ENCODE peak calls at places on chromosome 12, in six cellular contexts. One of them, this sample, is unnamed.

GRCh38 chr12:18818584-18818983 is 80.7 kb downstream of the CAPZA3 start:
- DNase-seq in CD4-positive, CD25-positive, alpha-beta regulatory T cell: no peak
- DNase-seq in mucosa of descending colon: no peak
- DNase-seq in heart right ventricle: no peak
- DNase-seq in aorta: no peak
- DNase-seq in cardiac muscle cell: no peak
- DNase-seq in this sample: no peak

GRCh38 chr12:55925870-55926737 is 1.6 kb downstream of the PYM1 start:
- DNase-seq in cardiac muscle cell: no peak
- DNase-seq in CD4-positive, CD25-positive, alpha-beta regulatory T cell: no peak
- DNase-seq in mucosa of descending colon: no peak
- DNase-seq in aorta: no peak
- DNase-seq in heart right ventricle: no peak
- DNase-seq in this sample: no peak

GRCh38 chr12:100503228-100503628 is 29.6 kb downstream of the NR1H4 start:
- DNase-seq in aorta: no peak
- DNase-seq in CD4-positive, CD25-positive, alpha-beta regulatory T cell: no peak
- DNase-seq in mucosa of descending colon: no peak
- DNase-seq in heart right ventricle: no peak
- DNase-seq in cardiac muscle cell: no peak
- DNase-seq in this sample: no peak

GRCh38 chr12:70467908-70468733 is 102.0 kb downstream of the KCNMB4 start:
- DNase-seq in CD4-positive, CD25-positive, alpha-beta regulatory T cell: no peak
- DNase-seq in heart right ventricle: no peak
- DNase-seq in aorta: no peak
- DNase-seq in mucosa of descending colon: peak; percentile 45
- DNase-seq in cardiac muscle cell: no peak
- DNase-seq in this sample: no peak

GRCh38 chr12:20798561-20798960 is 11.9 kb upstream of the SLCO1B3 start:
- DNase-seq in CD4-positive, CD25-positive, alpha-beta regulatory T cell: no peak
- DNase-seq in heart right ventricle: no peak
- DNase-seq in mucosa of descending colon: no peak
- DNase-seq in cardiac muscle cell: peak; percentile 28
- DNase-seq in aorta: no peak
- DNase-seq in this sample: no peak

GRCh38 chr12:107491856-107492255 is 193.7 kb upstream of the PWP1 start:
- DNase-seq in aorta: no peak
- DNase-seq in cardiac muscle cell: no peak
- DNase-seq in heart right ventricle: no peak
- DNase-seq in CD4-positive, CD25-positive, alpha-beta regulatory T cell: no peak
- DNase-seq in mucosa of descending colon: no peak
- DNase-seq in this sample: no peak

GRCh38 chr12:97024393-97024792 is 117.3 kb downstream of the NEDD1 start:
- DNase-seq in mucosa of descending colon: no peak
- DNase-seq in aorta: no peak
- DNase-seq in cardiac muscle cell: no peak
- DNase-seq in CD4-positive, CD25-positive, alpha-beta regulatory T cell: no peak
- DNase-seq in heart right ventricle: no peak
- DNase-seq in this sample: no peak

GRCh38 chr12:10362828-10363664 is 26.8 kb downstream of the KLRK1 start:
- DNase-seq in mucosa of descending colon: no peak
- DNase-seq in CD4-positive, CD25-positive, alpha-beta regulatory T cell: no peak
- DNase-seq in aorta: no peak
- DNase-seq in heart right ventricle: no peak
- DNase-seq in cardiac muscle cell: no peak
- DNase-seq in this sample: peak; percentile 39

GRCh38 chr12:26128180-26128579 is 3.3 kb upstream of the BHLHE41 start:
- DNase-seq in cardiac muscle cell: no peak
- DNase-seq in heart right ventricle: no peak
- DNase-seq in CD4-positive, CD25-positive, alpha-beta regulatory T cell: no peak
- DNase-seq in mucosa of descending colon: no peak
- DNase-seq in aorta: no peak
- DNase-seq in this sample: no peak

GRCh38 chr12:13044002-13044858 is at the start of gene FAM234B:
- DNase-seq in CD4-positive, CD25-positive, alpha-beta regulatory T cell: peak; percentile 58
- DNase-seq in cardiac muscle cell: peak; percentile 81
- DNase-seq in aorta: peak; percentile 90
- DNase-seq in mucosa of descending colon: peak; percentile 81
- DNase-seq in heart right ventricle: peak; percentile 78
- DNase-seq in this sample: peak; percentile 89

GRCh38 chr12:2205961-2206360 is 153.2 kb downstream of the CACNA1C start:
- DNase-seq in aorta: no peak
- DNase-seq in CD4-positive, CD25-positive, alpha-beta regulatory T cell: no peak
- DNase-seq in mucosa of descending colon: no peak
- DNase-seq in cardiac muscle cell: no peak
- DNase-seq in heart right ventricle: no peak
- DNase-seq in this sample: no peak

GRCh38 chr12:116864371-116865160 is 16.7 kb downstream of the HRK start:
- DNase-seq in cardiac muscle cell: no peak
- DNase-seq in CD4-positive, CD25-positive, alpha-beta regulatory T cell: no peak
- DNase-seq in aorta: peak; percentile 62
- DNase-seq in mucosa of descending colon: no peak
- DNase-seq in heart right ventricle: no peak
- DNase-seq in this sample: no peak

GRCh38 chr12:91502208-91502607 is 319.6 kb upstream of the DCN start:
- DNase-seq in heart right ventricle: no peak
- DNase-seq in mucosa of descending colon: no peak
- DNase-seq in aorta: no peak
- DNase-seq in CD4-positive, CD25-positive, alpha-beta regulatory T cell: no peak
- DNase-seq in cardiac muscle cell: no peak
- DNase-seq in this sample: no peak

GRCh38 chr12:96401061-96401871 is 1.0 kb upstream of the CDK17 start:
- DNase-seq in aorta: no peak
- DNase-seq in CD4-positive, CD25-positive, alpha-beta regulatory T cell: peak; percentile 83
- DNase-seq in heart right ventricle: peak; percentile 23
- DNase-seq in cardiac muscle cell: peak; percentile 4
- DNase-seq in mucosa of descending colon: no peak
- DNase-seq in this sample: peak; percentile 11

GRCh38 chr12:104219361-104219892 is 3.8 kb downstream of the TXNRD1 start:
- DNase-seq in CD4-positive, CD25-positive, alpha-beta regulatory T cell: no peak
- DNase-seq in mucosa of descending colon: no peak
- DNase-seq in aorta: no peak
- DNase-seq in cardiac muscle cell: no peak
- DNase-seq in heart right ventricle: peak; percentile 9
- DNase-seq in this sample: peak; percentile 68

GRCh38 chr12:26124491-26125450 is at the start of gene BHLHE41:
- DNase-seq in CD4-positive, CD25-positive, alpha-beta regulatory T cell: no peak
- DNase-seq in aorta: peak; percentile 92
- DNase-seq in mucosa of descending colon: peak; percentile 89
- DNase-seq in cardiac muscle cell: peak; percentile 54
- DNase-seq in heart right ventricle: peak; percentile 83
- DNase-seq in this sample: peak; percentile 79

GRCh38 chr12:6955462-6956331 is 4.5 kb downstream of the PTPN6 start:
- DNase-seq in mucosa of descending colon: no peak
- DNase-seq in aorta: peak; percentile 34
- DNase-seq in cardiac muscle cell: no peak
- DNase-seq in CD4-positive, CD25-positive, alpha-beta regulatory T cell: no peak
- DNase-seq in heart right ventricle: no peak
- DNase-seq in this sample: no peak
- H3K4me1 ChIP-seq in mucosa of descending colon: peaks cover 18% of the 10 kb centered on the region
- H3K4me1 ChIP-seq in aorta: no peaks in the 10 kb centered on the region
- H3K4me1 ChIP-seq in cardiac muscle cell: no peaks in the 10 kb centered on the region
- H3K4me1 ChIP-seq in CD4-positive, CD25-positive, alpha-beta regulatory T cell: peaks cover 95% of the 10 kb centered on the region
- H3K4me1 ChIP-seq in heart right ventricle: peaks cover 29% of the 10 kb centered on the region
- H3K4me1 ChIP-seq in this sample: peaks cover under 1% of the 10 kb centered on the region

DNA sequence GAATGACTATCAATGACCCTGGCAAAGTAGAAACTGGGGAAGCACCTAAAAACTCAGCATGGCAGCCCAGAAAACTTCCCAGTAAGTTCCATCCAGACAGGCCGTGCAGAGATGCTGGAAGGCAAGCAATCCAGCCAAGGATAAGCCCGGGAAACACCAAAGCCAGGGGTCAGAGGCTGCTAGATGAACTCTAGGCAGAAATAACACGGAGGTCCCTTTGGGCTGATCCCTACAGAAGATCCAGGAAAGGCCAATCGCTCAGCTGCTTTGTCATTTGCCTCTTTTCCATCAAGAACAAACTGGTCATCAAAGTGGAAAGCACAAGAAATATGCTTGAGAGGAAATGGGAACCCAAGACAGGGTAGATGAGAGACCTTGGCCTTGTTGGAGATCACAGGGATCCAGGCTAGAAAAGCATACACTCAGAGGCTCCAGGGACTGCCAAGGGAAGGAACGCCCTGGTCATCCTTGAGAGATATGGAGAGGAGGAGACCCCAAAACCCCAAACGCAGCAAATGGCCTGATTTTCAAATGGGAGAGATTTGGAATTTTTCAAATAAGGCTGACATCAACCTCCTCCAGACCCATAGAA is 6.5 kb downstream of the KRT79 start:
- DNase-seq in CD4-positive, CD25-positive, alpha-beta regulatory T cell: no peak
- DNase-seq in mucosa of descending colon: no peak
- DNase-seq in aorta: peak; percentile 4
- DNase-seq in cardiac muscle cell: no peak
- DNase-seq in heart right ventricle: no peak
- DNase-seq in this sample: no peak
- H3K4me3 ChIP-seq in CD4-positive, CD25-positive, alpha-beta regulatory T cell: no peak overlapping the region
- H3K4me3 ChIP-seq in mucosa of descending colon: no peak overlapping the region
- H3K4me3 ChIP-seq in aorta: no peak overlapping the region
- H3K4me3 ChIP-seq in cardiac muscle cell: no peak overlapping the region
- H3K4me3 ChIP-seq in heart right ventricle: no peak overlapping the region
- H3K4me3 ChIP-seq in this sample: no peak overlapping the region

GRCh38 chr12:6763380-6763779 is 2.8 kb upstream of the PTMS start:
- DNase-seq in mucosa of descending colon: no peak
- DNase-seq in cardiac muscle cell: no peak
- DNase-seq in aorta: no peak
- DNase-seq in CD4-positive, CD25-positive, alpha-beta regulatory T cell: no peak
- DNase-seq in heart right ventricle: no peak
- DNase-seq in this sample: no peak
- H3K4me1 ChIP-seq in mucosa of descending colon: peaks cover 30% of the 10 kb centered on the region
- H3K4me1 ChIP-seq in cardiac muscle cell: peaks cover 24% of the 10 kb centered on the region
- H3K4me1 ChIP-seq in aorta: no peaks in the 10 kb centered on the region
- H3K4me1 ChIP-seq in CD4-positive, CD25-positive, alpha-beta regulatory T cell: peaks cover 25% of the 10 kb centered on the region
- H3K4me1 ChIP-seq in heart right ventricle: peaks cover 28% of the 10 kb centered on the region
- H3K4me1 ChIP-seq in this sample: peaks cover 30% of the 10 kb centered on the region

GRCh38 chr12:99152337-99152736 is 495.2 kb upstream of the GARIN6 start:
- DNase-seq in cardiac muscle cell: no peak
- DNase-seq in CD4-positive, CD25-positive, alpha-beta regulatory T cell: no peak
- DNase-seq in aorta: no peak
- DNase-seq in mucosa of descending colon: no peak
- DNase-seq in heart right ventricle: no peak
- DNase-seq in this sample: no peak
- H3K4me3 ChIP-seq in cardiac muscle cell: no peak overlapping the region
- H3K4me3 ChIP-seq in CD4-positive, CD25-positive, alpha-beta regulatory T cell: no peak overlapping the region
- H3K4me3 ChIP-seq in aorta: no peak overlapping the region
- H3K4me3 ChIP-seq in mucosa of descending colon: no peak overlapping the region
- H3K4me3 ChIP-seq in heart right ventricle: no peak overlapping the region
- H3K4me3 ChIP-seq in this sample: no peak overlapping the region

This sample was measured in HAP-1.